ENCODE peak calls at places on chromosome 4, in four cellular contexts. One of them, this sample, is unnamed.

GRCh38 chr4:145098675-145099037 is 545 bp downstream of the ABCE1 start:
- DNase-seq in non-pigmented ciliary epithelial cell: peak
- DNase-seq in GOT3: no peak
- DNase-seq in C1 segment of cervical spinal cord: peak
- DNase-seq in this sample: peak

GRCh38 chr4:87012265-87012953 is 77.6 kb downstream of the AFF1 start:
- DNase-seq in non-pigmented ciliary epithelial cell: no peak
- DNase-seq in C1 segment of cervical spinal cord: no peak
- DNase-seq in GOT3: no peak
- DNase-seq in this sample: no peak

GRCh38 chr4:145623831-145624230 is 4.6 kb downstream of the MMAA start:
- DNase-seq in non-pigmented ciliary epithelial cell: peak
- DNase-seq in GOT3: no peak
- DNase-seq in C1 segment of cervical spinal cord: no peak
- DNase-seq in this sample: no peak

GRCh38 chr4:107997001-107997788 is 7.5 kb downstream of the HADH start:
- DNase-seq in non-pigmented ciliary epithelial cell: peak
- DNase-seq in C1 segment of cervical spinal cord: peak
- DNase-seq in GOT3: no peak
- DNase-seq in this sample: no peak

GRCh38 chr4:149534779-149535178 is 280.9 kb downstream of the IQCM start:
- DNase-seq in GOT3: no peak
- DNase-seq in C1 segment of cervical spinal cord: no peak
- DNase-seq in non-pigmented ciliary epithelial cell: no peak
- DNase-seq in this sample: no peak

GRCh38 chr4:109977854-109978501 is 65.3 kb downstream of the EGF start:
- DNase-seq in C1 segment of cervical spinal cord: no peak
- DNase-seq in GOT3: no peak
- DNase-seq in non-pigmented ciliary epithelial cell: peak
- DNase-seq in this sample: peak

GRCh38 chr4:26087108-26087507 is 173.1 kb downstream of the SMIM20 start:
- DNase-seq in C1 segment of cervical spinal cord: no peak
- DNase-seq in non-pigmented ciliary epithelial cell: no peak
- DNase-seq in GOT3: no peak
- DNase-seq in this sample: no peak

GRCh38 chr4:26226978-26227377 is 93.8 kb upstream of the RBPJ start:
- DNase-seq in C1 segment of cervical spinal cord: no peak
- DNase-seq in non-pigmented ciliary epithelial cell: no peak
- DNase-seq in GOT3: no peak
- DNase-seq in this sample: no peak

GRCh38 chr4:53592686-53593641 is 1.7 kb upstream of the LNX1 start:
- DNase-seq in non-pigmented ciliary epithelial cell: no peak
- DNase-seq in GOT3: no peak
- DNase-seq in C1 segment of cervical spinal cord: no peak
- DNase-seq in this sample: no peak

GRCh38 chr4:7390906-7391636 is 43.7 kb downstream of the PSAPL1 start:
- DNase-seq in C1 segment of cervical spinal cord: no peak
- DNase-seq in non-pigmented ciliary epithelial cell: no peak
- DNase-seq in GOT3: no peak
- DNase-seq in this sample: no peak

GRCh38 chr4:176137626-176138025 is 57.8 kb downstream of the SPATA4 start:
- DNase-seq in GOT3: no peak
- DNase-seq in C1 segment of cervical spinal cord: no peak
- DNase-seq in non-pigmented ciliary epithelial cell: no peak
- DNase-seq in this sample: no peak